ENCODE peak calls at places on chromosomes 5 and 9, in nine cellular contexts. One of them, this sample, is unnamed.

GRCh38 chr5:100464418-100464817 is 70.8 kb upstream of the FAM174A start:
- DNase-seq in suprapubic skin: no peak
- DNase-seq in tibial nerve: no peak
- DNase-seq in transverse colon: no peak
- DNase-seq in stomach: no peak
- DNase-seq in esophagus muscularis mucosa: no peak
- DNase-seq in ovary: no peak
- DNase-seq in H1: no peak
- DNase-seq in HepG2: no peak
- DNase-seq in this sample: no peak

GRCh38 chr9:136372561-136373299 is 739 bp downstream of the CARD9 start:
- DNase-seq in suprapubic skin: no peak
- DNase-seq in tibial nerve: peak; percentile 51
- DNase-seq in transverse colon: peak; percentile 49
- DNase-seq in stomach: peak; percentile 69
- DNase-seq in esophagus muscularis mucosa: no peak
- DNase-seq in ovary: peak; percentile 52
- DNase-seq in H1: no peak
- DNase-seq in HepG2: peak; percentile 74
- DNase-seq in this sample: peak; percentile 87

GRCh38 chr9:33737811-33738606 is 57.4 kb upstream of the PRSS3 start:
- DNase-seq in suprapubic skin: no peak
- DNase-seq in tibial nerve: no peak
- DNase-seq in transverse colon: peak; percentile 59
- DNase-seq in stomach: peak; percentile 44
- DNase-seq in esophagus muscularis mucosa: no peak
- DNase-seq in ovary: no peak
- DNase-seq in H1: peak; percentile 65
- DNase-seq in HepG2: peak; percentile 56
- DNase-seq in this sample: no peak

GRCh38 chr9:20041717-20042116 is 252.9 kb upstream of the SLC24A2 start:
- DNase-seq in suprapubic skin: no peak
- DNase-seq in tibial nerve: no peak
- DNase-seq in transverse colon: no peak
- DNase-seq in stomach: no peak
- DNase-seq in esophagus muscularis mucosa: no peak
- DNase-seq in ovary: no peak
- DNase-seq in H1: no peak
- DNase-seq in HepG2: no peak
- DNase-seq in this sample: no peak

GRCh38 chr9:20178197-20178596 is 389.4 kb upstream of the SLC24A2 start:
- DNase-seq in suprapubic skin: no peak
- DNase-seq in tibial nerve: no peak
- DNase-seq in transverse colon: no peak
- DNase-seq in stomach: no peak
- DNase-seq in esophagus muscularis mucosa: no peak
- DNase-seq in ovary: no peak
- DNase-seq in H1: no peak
- DNase-seq in HepG2: no peak
- DNase-seq in this sample: no peak

GRCh38 chr5:88659529-88660325 is 223.3 kb downstream of the MEF2C start:
- DNase-seq in suprapubic skin: no peak
- DNase-seq in tibial nerve: no peak
- DNase-seq in transverse colon: no peak
- DNase-seq in stomach: no peak
- DNase-seq in esophagus muscularis mucosa: peak; percentile 79
- DNase-seq in ovary: no peak
- DNase-seq in H1: peak; percentile 83
- DNase-seq in HepG2: no peak
- DNase-seq in this sample: peak; percentile 59

GRCh38 chr9:29397148-29397547 is 1823.9 kb upstream of the C9orf72 start:
- DNase-seq in suprapubic skin: no peak
- DNase-seq in tibial nerve: no peak
- DNase-seq in transverse colon: no peak
- DNase-seq in stomach: no peak
- DNase-seq in esophagus muscularis mucosa: no peak
- DNase-seq in ovary: no peak
- DNase-seq in H1: no peak
- DNase-seq in HepG2: no peak
- DNase-seq in this sample: no peak

GRCh38 chr9:71683598-71684235 is 84.6 kb downstream of the CEMIP2 start:
- DNase-seq in suprapubic skin: no peak
- DNase-seq in tibial nerve: no peak
- DNase-seq in transverse colon: no peak
- DNase-seq in stomach: no peak
- DNase-seq in esophagus muscularis mucosa: no peak
- DNase-seq in ovary: peak; percentile 32
- DNase-seq in H1: peak; percentile 55
- DNase-seq in HepG2: no peak
- DNase-seq in this sample: peak; percentile 66

GRCh38 chr9:113787871-113788270 is 88.2 kb upstream of the ZNF618 start:
- DNase-seq in suprapubic skin: no peak
- DNase-seq in tibial nerve: no peak
- DNase-seq in transverse colon: no peak
- DNase-seq in stomach: no peak
- DNase-seq in esophagus muscularis mucosa: no peak
- DNase-seq in ovary: no peak
- DNase-seq in H1: no peak
- DNase-seq in HepG2: no peak
- DNase-seq in this sample: no peak

GRCh38 chr5:115657883-115658233 is 32.0 kb upstream of the TMED7 start:
- DNase-seq in suprapubic skin: no peak
- DNase-seq in tibial nerve: no peak
- DNase-seq in transverse colon: no peak
- DNase-seq in stomach: no peak
- DNase-seq in esophagus muscularis mucosa: no peak
- DNase-seq in ovary: no peak
- DNase-seq in H1: no peak
- DNase-seq in HepG2: no peak
- DNase-seq in this sample: no peak

GRCh38 chr9:13186091-13186490 is 93.4 kb downstream of the MPDZ start:
- DNase-seq in suprapubic skin: no peak
- DNase-seq in tibial nerve: no peak
- DNase-seq in transverse colon: no peak
- DNase-seq in stomach: no peak
- DNase-seq in esophagus muscularis mucosa: no peak
- DNase-seq in ovary: no peak
- DNase-seq in H1: no peak
- DNase-seq in HepG2: no peak
- DNase-seq in this sample: no peak

GRCh38 chr5:16626696-16627264 is 10.0 kb upstream of the RETREG1 start:
- DNase-seq in suprapubic skin: no peak
- DNase-seq in tibial nerve: no peak
- DNase-seq in transverse colon: no peak
- DNase-seq in stomach: no peak
- DNase-seq in esophagus muscularis mucosa: no peak
- DNase-seq in ovary: no peak
- DNase-seq in H1: no peak
- DNase-seq in HepG2: no peak
- DNase-seq in this sample: no peak

GRCh38 chr5:121681200-121681855 is 170.4 kb upstream of the FTMT start:
- DNase-seq in suprapubic skin: no peak
- DNase-seq in tibial nerve: no peak
- DNase-seq in transverse colon: no peak
- DNase-seq in stomach: no peak
- DNase-seq in esophagus muscularis mucosa: no peak
- DNase-seq in ovary: no peak
- DNase-seq in H1: no peak
- DNase-seq in HepG2: no peak
- DNase-seq in this sample: no peak

GRCh38 chr5:37840036-37840909 is at the start of gene GDNF:
- DNase-seq in suprapubic skin: no peak
- DNase-seq in tibial nerve: no peak
- DNase-seq in transverse colon: peak; percentile 43
- DNase-seq in stomach: peak; percentile 34
- DNase-seq in esophagus muscularis mucosa: no peak
- DNase-seq in ovary: peak; percentile 64
- DNase-seq in H1: peak; percentile 76
- DNase-seq in HepG2: peak; percentile 25
- DNase-seq in this sample: peak; percentile 86

GRCh38 chr5:133251296-133252132 is 199.7 kb downstream of the HSPA4 start:
- DNase-seq in suprapubic skin: no peak
- DNase-seq in tibial nerve: no peak
- DNase-seq in transverse colon: no peak
- DNase-seq in stomach: peak; percentile 81
- DNase-seq in esophagus muscularis mucosa: no peak
- DNase-seq in ovary: no peak
- DNase-seq in H1: no peak
- DNase-seq in HepG2: peak; percentile 37
- DNase-seq in this sample: no peak

GRCh38 chr9:75921403-75922127 is 31.1 kb downstream of the PCSK5 start:
- DNase-seq in suprapubic skin: no peak
- DNase-seq in tibial nerve: no peak
- DNase-seq in transverse colon: no peak
- DNase-seq in stomach: no peak
- DNase-seq in esophagus muscularis mucosa: no peak
- DNase-seq in ovary: no peak
- DNase-seq in H1: no peak
- DNase-seq in HepG2: no peak
- DNase-seq in this sample: no peak

GRCh38 chr9:75914002-75914401 is 23.5 kb downstream of the PCSK5 start:
- DNase-seq in suprapubic skin: no peak
- DNase-seq in tibial nerve: no peak
- DNase-seq in transverse colon: no peak
- DNase-seq in stomach: no peak
- DNase-seq in esophagus muscularis mucosa: no peak
- DNase-seq in ovary: no peak
- DNase-seq in H1: no peak
- DNase-seq in HepG2: no peak
- DNase-seq in this sample: no peak

GRCh38 chr9:75918154-75918553 is 27.7 kb downstream of the PCSK5 start:
- DNase-seq in suprapubic skin: no peak
- DNase-seq in tibial nerve: no peak
- DNase-seq in transverse colon: no peak
- DNase-seq in stomach: no peak
- DNase-seq in esophagus muscularis mucosa: no peak
- DNase-seq in ovary: no peak
- DNase-seq in H1: no peak
- DNase-seq in HepG2: no peak
- DNase-seq in this sample: no peak

GRCh38 chr9:75914936-75915335 is 24.5 kb downstream of the PCSK5 start:
- DNase-seq in suprapubic skin: no peak
- DNase-seq in tibial nerve: no peak
- DNase-seq in transverse colon: no peak
- DNase-seq in stomach: no peak
- DNase-seq in esophagus muscularis mucosa: no peak
- DNase-seq in ovary: no peak
- DNase-seq in H1: no peak
- DNase-seq in HepG2: no peak
- DNase-seq in this sample: no peak

DNA sequence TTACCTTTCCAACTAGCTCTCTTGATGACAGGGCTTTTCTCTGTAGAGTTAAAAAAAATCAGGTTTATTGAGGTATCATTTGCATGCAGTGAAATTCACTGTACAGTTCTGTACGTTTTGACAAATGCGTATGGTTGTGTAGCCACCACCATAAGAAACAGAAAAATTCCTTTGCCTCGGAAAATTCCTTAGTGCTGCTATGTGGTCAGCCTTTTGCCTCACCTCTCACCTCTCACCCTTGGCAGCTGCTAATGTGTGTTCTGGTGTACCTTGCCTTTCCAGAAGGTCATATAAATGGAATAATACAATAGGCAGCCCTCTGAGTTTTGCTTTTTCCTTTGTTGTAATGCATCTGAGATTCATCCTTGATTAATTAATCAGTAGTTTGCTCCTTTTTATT is 28.4 kb downstream of the PCSK5 start:
- DNase-seq in suprapubic skin: no peak
- DNase-seq in tibial nerve: no peak
- DNase-seq in transverse colon: no peak
- DNase-seq in stomach: no peak
- DNase-seq in esophagus muscularis mucosa: no peak
- DNase-seq in ovary: no peak
- DNase-seq in H1: no peak
- DNase-seq in HepG2: no peak
- DNase-seq in this sample: no peak
- H3K27me3 ChIP-seq in suprapubic skin: no peaks in the 10 kb centered on the region
- H3K27me3 ChIP-seq in tibial nerve: no peaks in the 10 kb centered on the region
- H3K27me3 ChIP-seq in transverse colon: no peaks in the 10 kb centered on the region
- H3K27me3 ChIP-seq in stomach: no peaks in the 10 kb centered on the region
- H3K27me3 ChIP-seq in esophagus muscularis mucosa: no peaks in the 10 kb centered on the region
- H3K27me3 ChIP-seq in ovary: no peaks in the 10 kb centered on the region
- H3K27me3 ChIP-seq in H1: no peaks in the 10 kb centered on the region
- H3K27me3 ChIP-seq in HepG2: no peaks in the 10 kb centered on the region
- H3K27me3 ChIP-seq in this sample: no peaks in the 10 kb centered on the region

GRCh38 chr9:97484134-97484533 is 17.3 kb upstream of the TMOD1 start:
- DNase-seq in suprapubic skin: no peak
- DNase-seq in tibial nerve: no peak
- DNase-seq in transverse colon: no peak
- DNase-seq in stomach: peak; percentile 42
- DNase-seq in esophagus muscularis mucosa: no peak
- DNase-seq in ovary: no peak
- DNase-seq in H1: no peak
- DNase-seq in HepG2: no peak
- DNase-seq in this sample: no peak
- TF ChIP-seq EP300 in suprapubic skin: no peak
- TF ChIP-seq EP300 in tibial nerve: no peak
- TF ChIP-seq EP300 in transverse colon: no peak
- TF ChIP-seq EP300 in stomach: no peak
- TF ChIP-seq EP300 in esophagus muscularis mucosa: no peak
- TF ChIP-seq EP300 in ovary: no peak
- TF ChIP-seq EP300 in H1: no peak
- TF ChIP-seq EP300 in HepG2: no peak
- TF ChIP-seq EP300 in this sample: no peak

DNA sequence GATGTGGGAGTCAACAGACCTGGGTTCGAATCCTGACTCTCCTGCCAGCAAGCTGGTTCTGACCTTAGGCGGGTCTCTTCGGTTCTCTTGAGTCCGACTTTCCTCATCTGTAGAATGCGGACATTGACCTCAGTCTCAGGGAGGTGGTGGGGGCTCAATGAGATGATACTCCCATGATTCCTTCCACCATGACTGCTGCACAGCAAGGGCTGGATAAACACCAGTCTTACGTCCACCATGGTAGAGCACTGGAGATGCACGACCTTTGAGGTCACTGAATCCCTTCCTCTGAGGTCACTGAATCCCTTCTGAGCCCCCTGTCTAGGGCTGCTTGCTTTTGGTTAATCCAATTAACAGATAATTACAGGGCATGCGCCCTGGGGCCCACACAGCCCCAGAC is 12.5 kb upstream of the SMIM23 start:
- DNase-seq in suprapubic skin: no peak
- DNase-seq in tibial nerve: no peak
- DNase-seq in transverse colon: no peak
- DNase-seq in stomach: no peak
- DNase-seq in esophagus muscularis mucosa: peak; percentile 75
- DNase-seq in ovary: no peak
- DNase-seq in H1: peak; percentile 26
- DNase-seq in HepG2: no peak
- DNase-seq in this sample: no peak
- H3K27me3 ChIP-seq in suprapubic skin: no peaks in the 10 kb centered on the region
- H3K27me3 ChIP-seq in tibial nerve: no peaks in the 10 kb centered on the region
- H3K27me3 ChIP-seq in transverse colon: no peaks in the 10 kb centered on the region
- H3K27me3 ChIP-seq in stomach: no peaks in the 10 kb centered on the region
- H3K27me3 ChIP-seq in esophagus muscularis mucosa: no peaks in the 10 kb centered on the region
- H3K27me3 ChIP-seq in ovary: no peaks in the 10 kb centered on the region
- H3K27me3 ChIP-seq in H1: no peaks in the 10 kb centered on the region
- H3K27me3 ChIP-seq in HepG2: no peaks in the 10 kb centered on the region
- H3K27me3 ChIP-seq in this sample: no peaks in the 10 kb centered on the region

DNA sequence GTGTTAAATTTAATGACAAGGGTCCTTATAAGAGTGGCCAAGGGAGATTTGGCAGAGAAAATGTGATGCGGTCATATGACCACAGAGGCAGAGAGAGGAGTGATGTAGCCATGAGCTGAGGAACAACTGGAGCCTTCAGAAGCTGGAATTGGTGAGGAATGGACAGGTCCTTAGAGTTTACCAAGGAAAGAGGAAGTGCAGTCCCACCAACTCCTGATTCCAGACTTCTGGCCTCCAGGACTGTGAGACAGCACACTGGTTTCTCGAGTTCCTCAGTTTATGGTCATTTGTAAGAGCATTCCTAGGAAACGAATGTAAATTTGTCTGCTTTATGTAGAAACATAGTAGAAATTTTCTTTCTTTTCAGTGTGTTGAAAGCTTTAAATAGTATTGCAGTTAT is 410.1 kb downstream of the CDH18 start:
- DNase-seq in suprapubic skin: no peak
- DNase-seq in tibial nerve: no peak
- DNase-seq in transverse colon: no peak
- DNase-seq in stomach: no peak
- DNase-seq in esophagus muscularis mucosa: no peak
- DNase-seq in ovary: no peak
- DNase-seq in H1: no peak
- DNase-seq in HepG2: no peak
- DNase-seq in this sample: no peak
- TF ChIP-seq EP300 in suprapubic skin: no peak
- TF ChIP-seq EP300 in tibial nerve: no peak
- TF ChIP-seq EP300 in transverse colon: no peak
- TF ChIP-seq EP300 in stomach: no peak
- TF ChIP-seq EP300 in esophagus muscularis mucosa: no peak
- TF ChIP-seq EP300 in ovary: no peak
- TF ChIP-seq EP300 in H1: no peak
- TF ChIP-seq EP300 in HepG2: no peak
- TF ChIP-seq EP300 in this sample: no peak

This sample was measured in upper lobe of left lung.